ENCODE peak calls at places on chromosomes 4 and X, in four cellular contexts. One of them, this sample, is unnamed.

GRCh38 chr4:169604903-169605331 is 7.5 kb downstream of the NEK1 start:
- DNase-seq in sciatic nerve: no peak
- DNase-seq in NCI-H460: no peak
- DNase-seq in erythroblast: no peak
- DNase-seq in this sample: no peak

GRCh38 chrX:111041018-111041462 is 55.0 kb upstream of the PAK3 start:
- DNase-seq in sciatic nerve: no peak
- DNase-seq in NCI-H460: peak
- DNase-seq in erythroblast: no peak
- DNase-seq in this sample: no peak

GRCh38 chr4:102217345-102217744 is 127.9 kb downstream of the SLC39A8 start:
- DNase-seq in sciatic nerve: no peak
- DNase-seq in NCI-H460: no peak
- DNase-seq in erythroblast: no peak
- DNase-seq in this sample: no peak

GRCh38 chr4:158818595-158818994 is 49.8 kb downstream of the FNIP2 start:
- DNase-seq in sciatic nerve: no peak
- DNase-seq in NCI-H460: no peak
- DNase-seq in erythroblast: peak
- DNase-seq in this sample: no peak

GRCh38 chrX:132532955-132533354 is 44.1 kb upstream of the MBNL3 start:
- DNase-seq in sciatic nerve: no peak
- DNase-seq in NCI-H460: peak
- DNase-seq in erythroblast: no peak
- DNase-seq in this sample: peak

GRCh38 chr4:113921089-113921842 is 58.2 kb downstream of the ARSJ start:
- DNase-seq in sciatic nerve: no peak
- DNase-seq in NCI-H460: no peak
- DNase-seq in erythroblast: no peak
- DNase-seq in this sample: no peak

GRCh38 chrX:63503541-63503940 is 152.4 kb upstream of the SPIN4 start:
- DNase-seq in sciatic nerve: no peak
- DNase-seq in NCI-H460: no peak
- DNase-seq in erythroblast: no peak
- DNase-seq in this sample: no peak

GRCh38 chr4:124711469-124712416 is 789 bp downstream of the ANKRD50 start:
- DNase-seq in sciatic nerve: no peak
- DNase-seq in NCI-H460: peak
- DNase-seq in erythroblast: peak
- DNase-seq in this sample: peak

GRCh38 chr4:158016511-158016910 is 156.3 kb downstream of the GASK1B start:
- DNase-seq in sciatic nerve: no peak
- DNase-seq in NCI-H460: no peak
- DNase-seq in erythroblast: no peak
- DNase-seq in this sample: no peak

GRCh38 chrX:67544871-67545771 is 1.3 kb downstream of the AR start:
- DNase-seq in sciatic nerve: peak
- DNase-seq in NCI-H460: no peak
- DNase-seq in erythroblast: peak
- DNase-seq in this sample: peak

This sample was measured in K562.